ENCODE peak calls at places on chromosome 18, in eight cellular contexts. B, A, Z, X, R, Q, E and J are unnamed samples.

GRCh38 chr18:75183524-75183923 is 25.4 kb downstream of the PTGR3 start:
- DNase-seq in Q (no peak), X (no peak), R (no peak), E (no peak), B (no peak), Z (peak), A (no peak), J (no peak)

GRCh38 chr18:35343488-35343935 is 708 bp downstream of the ZNF24 start:
- DNase-seq in Z (peak), X (no peak), Q (no peak), E (no peak), A (no peak), B (no peak), R (no peak), J (no peak)

GRCh38 chr18:53883771-53884170 is 340.7 kb downstream of the MBD2 start:
- DNase-seq in B (no peak), X (no peak), R (no peak), E (no peak), A (no peak), Z (peak), Q (no peak), J (no peak)

GRCh38 chr18:73232933-73233332 is 365.1 kb upstream of the NETO1 start:
- DNase-seq in R (no peak), Q (no peak), E (no peak), B (no peak), Z (no peak), A (peak), X (no peak), J (no peak)

GRCh38 chr18:32289480-32290075 is 99.7 kb downstream of the MEP1B start:
- DNase-seq in Q (peak), X (peak), Z (peak), E (peak), R (peak), B (peak), A (peak), J (peak)

GRCh38 chr18:3037423-3037915 is 24.5 kb upstream of the LPIN2 start:
- DNase-seq in Z (peak), R (peak), E (peak), X (peak), Q (peak), A (peak), B (no peak), J (peak)

GRCh38 chr18:23227729-23228075 is 92.4 kb downstream of the CABLES1 start:
- DNase-seq in Z (no peak), B (no peak), R (no peak), A (no peak), X (no peak), Q (no peak), E (no peak), J (no peak)

GRCh38 chr18:49447810-49448745 is 12.4 kb downstream of the DYM start:
- DNase-seq in Q (no peak), B (no peak), X (no peak), E (peak), Z (peak), R (no peak), A (no peak), J (peak)

GRCh38 chr18:51196811-51197660 is 445 bp downstream of the MEX3C start:
- DNase-seq in Q (peak), Z (peak), X (no peak), R (no peak), A (peak), E (no peak), B (no peak), J (peak)

GRCh38 chr18:57586243-57587049 is at the start of gene FECH:
- DNase-seq in A (peak), E (peak), R (peak), Q (peak), B (peak), Z (peak), X (peak), J (peak)

GRCh38 chr18:61901334-61901986 is 8.7 kb upstream of the RNF152 start:
- DNase-seq in X (no peak), R (peak), Z (peak), Q (peak), E (peak), A (peak), B (no peak), J (peak)

GRCh38 chr18:24388975-24389374 is 8.6 kb downstream of the OSBPL1A start:
- DNase-seq in E (no peak), A (no peak), Q (no peak), B (no peak), R (no peak), Z (no peak), X (no peak), J (no peak)

GRCh38 chr18:50627594-50628542 is 68.0 kb downstream of the MAPK4 start:
- DNase-seq in Q (no peak), E (no peak), X (no peak), B (no peak), Z (peak), R (no peak), A (no peak), J (no peak)

GRCh38 chr18:50836521-50836957 is 16.7 kb upstream of the MRO start:
- DNase-seq in B (no peak), Q (no peak), X (peak), Z (peak), R (no peak), A (no peak), E (peak), J (peak)

GRCh38 chr18:32920796-32921787 is 148.3 kb upstream of the KLHL14 start:
- DNase-seq in X (no peak), Q (no peak), E (peak), Z (peak), R (peak), A (no peak), B (no peak), J (peak)

GRCh38 chr18:49487711-49488310 is 777 bp upstream of the C18orf32 start:
- DNase-seq in B (no peak), E (no peak), A (no peak), Q (no peak), R (no peak), Z (no peak), X (no peak), J (no peak)

GRCh38 chr18:34647251-34647650 is 62.8 kb upstream of the DTNA start:
- DNase-seq in A (no peak), B (no peak), X (no peak), Z (no peak), R (no peak), E (no peak), Q (no peak), J (peak)

GRCh38 chr18:55427951-55428350 is 160.0 kb downstream of the TCF4 start:
- DNase-seq in A (no peak), E (no peak), X (no peak), B (no peak), Q (no peak), Z (no peak), R (no peak), J (no peak)

GRCh38 chr18:74633652-74634352 is 36.1 kb downstream of the ZNF407 start:
- DNase-seq in A (no peak), X (no peak), R (no peak), E (no peak), Q (no peak), B (no peak), Z (peak), J (no peak)

GRCh38 chr18:78913395-78913794 is 66.2 kb upstream of the SALL3 start:
- DNase-seq in Q (no peak), Z (no peak), X (no peak), A (no peak), R (no peak), B (no peak), E (no peak), J (no peak)

GRCh38 chr18:59238385-59238784 is 18.4 kb downstream of the GRP start:
- DNase-seq in B (no peak), R (no peak), Q (no peak), A (no peak), E (no peak), X (no peak), Z (no peak), J (no peak)

GRCh38 chr18:26746284-26747130 is 119.0 kb downstream of the AQP4 start:
- DNase-seq in B (no peak), A (no peak), Z (peak), Q (no peak), X (no peak), E (no peak), R (no peak), J (no peak)

GRCh38 chr18:48711651-48712486 is 173.0 kb downstream of the CTIF start:
- DNase-seq in R (peak), X (peak), Z (peak), B (no peak), Q (no peak), E (no peak), A (peak), J (no peak)

GRCh38 chr18:62881509-62882016 is 166.2 kb downstream of the PHLPP1 start:
- DNase-seq in A (peak), Z (peak), B (no peak), E (peak), X (peak), Q (no peak), R (peak), J (peak)

GRCh38 chr18:43422483-43422882 is 145.2 kb upstream of the SYT4 start:
- DNase-seq in Z (peak), B (no peak), R (no peak), Q (no peak), E (peak), A (no peak), X (no peak), J (no peak)

GRCh38 chr18:48095726-48096125 is 165.3 kb upstream of the SMAD2 start:
- DNase-seq in X (no peak), E (no peak), B (no peak), Q (no peak), A (no peak), R (no peak), Z (no peak), J (no peak)

GRCh38 chr18:73791081-73791480 is 356.6 kb downstream of the FBXO15 start:
- DNase-seq in A (no peak), Q (no peak), Z (no peak), E (no peak), X (no peak), B (no peak), R (no peak), J (no peak)

GRCh38 chr18:57561728-57562423 is 24.6 kb downstream of the FECH start:
- DNase-seq in Z (peak), X (peak), A (peak), E (peak), B (no peak), R (peak), Q (peak), J (peak)

GRCh38 chr18:23740105-23740830 is 51.0 kb downstream of the LAMA3 start:
- DNase-seq in E (no peak), B (no peak), A (no peak), R (peak), Q (no peak), X (peak), Z (no peak), J (peak)

GRCh38 chr18:12839526-12840196 is 44.4 kb downstream of the PTPN2 start:
- DNase-seq in A (peak), Z (peak), B (no peak), X (no peak), R (no peak), E (no peak), Q (peak), J (peak)

GRCh38 chr18:49135871-49136270 is 185.1 kb upstream of the SMAD7 start:
- DNase-seq in Q (no peak), X (no peak), R (no peak), Z (peak), B (no peak), E (no peak), A (no peak), J (peak)

GRCh38 chr18:63951302-63951705 is 2.2 kb downstream of the HMSD start:
- DNase-seq in B (no peak), X (no peak), E (no peak), Q (no peak), R (no peak), Z (peak), A (no peak), J (peak)

GRCh38 chr18:68742206-68742605 is 27.3 kb upstream of the TMX3 start:
- DNase-seq in X (no peak), E (no peak), B (no peak), A (no peak), Z (no peak), R (no peak), Q (no peak), J (no peak)

GRCh38 chr18:61699397-61700090 is 193.3 kb downstream of the RNF152 start:
- DNase-seq in X (no peak), A (no peak), R (no peak), Z (no peak), Q (no peak), B (no peak), E (no peak), J (no peak)